ENCODE peak calls at places on chromosomes 2 and 18, in six cellular contexts. P is cardiac muscle cell; O is GM23248; D is endothelial cell of umbilical vein; Y is CD8-positive, alpha-beta memory T cell; L is left lung. B is an unnamed sample.

GRCh38 chr2:95057535-95058453 is 32.3 kb downstream of the MAL start:
- DNase-seq in D (no peak), L (no peak), P (no peak), O (no peak), Y (no peak), B (no peak)

GRCh38 chr2:188089896-188090295 is 201.8 kb upstream of the GULP1 start:
- DNase-seq in L (no peak), D (peak; percentile 67), O (peak; percentile 66), P (no peak), Y (no peak), B (no peak)

GRCh38 chr2:230496891-230497290 is 80.9 kb downstream of the SP100 start:
- DNase-seq in Y (no peak), O (no peak), D (no peak), P (no peak), L (no peak), B (no peak)

GRCh38 chr2:226447896-226448295 is 351.7 kb downstream of the IRS1 start:
- DNase-seq in O (peak; percentile 52), P (no peak), D (no peak), Y (no peak), L (no peak), B (no peak)

GRCh38 chr2:75432761-75433361 is 127.9 kb downstream of the EVA1A start:
- DNase-seq in L (peak; percentile 54), P (no peak), D (no peak), Y (no peak), O (peak; percentile 58), B (no peak)

GRCh38 chr18:22697561-22697960 is 235.6 kb upstream of the RBBP8 start:
- DNase-seq in P (no peak), D (no peak), Y (no peak), O (no peak), L (no peak), B (no peak)

GRCh38 chr2:63661076-63661475 is 72.3 kb downstream of the MDH1 start:
- DNase-seq in D (peak; percentile 50), O (peak; percentile 97), P (no peak), L (no peak), Y (no peak), B (no peak)

GRCh38 chr2:135820003-135820618 is 16.9 kb downstream of the LCT start:
- DNase-seq in Y (peak; percentile 76), O (peak; percentile 63), P (no peak), L (no peak), D (no peak), B (no peak)

GRCh38 chr2:162372818-162373217 is 28.9 kb downstream of the GCA start:
- DNase-seq in D (no peak), Y (no peak), P (no peak), O (no peak), L (no peak), B (no peak)

DNA sequence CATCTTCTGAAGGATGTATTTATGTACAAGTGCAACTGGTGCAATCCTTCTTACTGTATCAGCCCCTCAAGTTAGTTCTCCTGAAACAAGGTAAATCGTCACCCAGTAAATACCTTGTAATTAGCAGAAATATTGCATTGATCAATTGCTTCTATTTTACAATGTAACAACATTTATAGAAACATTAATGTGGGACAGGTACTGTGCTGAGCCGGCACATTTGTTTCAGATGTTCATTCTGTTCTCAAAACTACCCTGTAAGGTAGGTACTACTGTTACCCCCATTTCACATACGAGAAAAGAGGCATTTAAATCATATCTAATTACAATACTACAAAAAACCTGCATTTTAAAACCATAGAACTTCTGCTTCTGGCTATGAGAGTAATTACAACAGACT is 19.5 kb downstream of the RTN4 start:
- DNase-seq in O (no peak), Y (no peak), P (no peak), D (no peak), L (no peak), B (no peak)
- H3K4me1 ChIP-seq in O (peaks cover 64% of the 10 kb centered on the region), Y (peaks cover 60% of the 10 kb centered on the region), P (peaks cover 16% of the 10 kb centered on the region), D (peaks cover 6% of the 10 kb centered on the region), L (peaks cover 8% of the 10 kb centered on the region), B (peaks cover 49% of the 10 kb centered on the region)

GRCh38 chr2:26946841-26947784 is 23.3 kb upstream of the MAPRE3 start:
- DNase-seq in D (no peak), Y (no peak), P (peak; percentile 81), L (peak; percentile 79), O (peak; percentile 35), B (no peak)
- H3K27ac ChIP-seq in D (no peak overlapping the region), Y (no peak overlapping the region), P (peak overlapping the region; percentile 34), L (no peak overlapping the region), O (no peak overlapping the region), B (no peak overlapping the region)

DNA sequence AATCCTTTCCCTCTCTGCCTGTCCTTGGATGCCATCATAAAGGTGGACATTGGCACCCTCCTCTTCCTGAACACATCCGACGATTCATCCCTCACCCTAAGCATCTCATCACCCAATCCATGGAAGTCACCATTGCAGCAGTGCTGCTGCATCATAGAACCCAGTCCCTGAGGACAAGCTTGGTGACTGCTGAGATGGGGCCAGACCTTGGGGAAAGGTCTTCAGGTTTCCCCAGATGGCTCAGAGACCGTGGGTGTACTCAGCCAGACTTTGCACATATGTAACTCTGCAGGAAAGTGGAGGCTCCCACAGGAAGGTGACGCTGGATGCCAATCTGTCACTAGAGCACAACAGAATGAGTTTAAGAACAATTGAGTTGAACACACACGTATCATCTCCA is 202.2 kb downstream of the SOX11 start:
- DNase-seq in D (no peak), P (no peak), O (no peak), L (no peak), Y (no peak), B (no peak)
- H3K9me3 ChIP-seq in D (peaks cover 6% of the 10 kb centered on the region), P (no peaks in the 10 kb centered on the region), O (no peaks in the 10 kb centered on the region), L (no peaks in the 10 kb centered on the region), Y (no peaks in the 10 kb centered on the region), B (no peaks in the 10 kb centered on the region)

DNA sequence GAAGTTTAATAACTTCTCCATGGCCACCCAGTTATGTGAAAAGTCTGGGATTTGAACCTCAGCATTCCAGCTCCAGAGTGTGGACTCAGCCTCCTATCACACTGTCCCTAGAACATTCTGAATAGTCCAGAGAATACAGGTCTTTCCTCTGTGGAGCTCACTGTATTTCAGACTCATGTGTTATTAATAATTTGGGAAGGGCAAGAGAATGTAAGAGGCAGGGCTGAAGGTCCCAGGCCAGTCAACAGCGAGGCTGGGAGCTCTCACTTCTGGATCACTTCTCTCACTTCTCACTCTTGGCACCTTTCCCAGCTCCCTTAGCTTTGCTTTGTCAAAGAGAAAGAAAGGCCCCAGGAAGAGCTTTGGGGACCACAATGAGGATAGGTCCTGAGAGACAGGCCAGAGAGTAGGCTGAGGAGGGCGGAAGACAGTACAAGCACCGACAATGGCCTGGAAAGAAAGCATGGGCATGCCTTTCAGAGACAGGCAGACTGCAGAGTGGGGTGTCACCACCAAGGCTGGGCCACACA is 11.1 kb downstream of the EFR3B start:
- DNase-seq in Y (no peak), L (no peak), O (no peak), D (no peak), P (peak; percentile 27), B (no peak)
- H3K4me1 ChIP-seq in Y (no peaks in the 10 kb centered on the region), L (no peaks in the 10 kb centered on the region), O (no peaks in the 10 kb centered on the region), D (no peaks in the 10 kb centered on the region), P (peaks cover 9% of the 10 kb centered on the region), B (no peaks in the 10 kb centered on the region)

DNA sequence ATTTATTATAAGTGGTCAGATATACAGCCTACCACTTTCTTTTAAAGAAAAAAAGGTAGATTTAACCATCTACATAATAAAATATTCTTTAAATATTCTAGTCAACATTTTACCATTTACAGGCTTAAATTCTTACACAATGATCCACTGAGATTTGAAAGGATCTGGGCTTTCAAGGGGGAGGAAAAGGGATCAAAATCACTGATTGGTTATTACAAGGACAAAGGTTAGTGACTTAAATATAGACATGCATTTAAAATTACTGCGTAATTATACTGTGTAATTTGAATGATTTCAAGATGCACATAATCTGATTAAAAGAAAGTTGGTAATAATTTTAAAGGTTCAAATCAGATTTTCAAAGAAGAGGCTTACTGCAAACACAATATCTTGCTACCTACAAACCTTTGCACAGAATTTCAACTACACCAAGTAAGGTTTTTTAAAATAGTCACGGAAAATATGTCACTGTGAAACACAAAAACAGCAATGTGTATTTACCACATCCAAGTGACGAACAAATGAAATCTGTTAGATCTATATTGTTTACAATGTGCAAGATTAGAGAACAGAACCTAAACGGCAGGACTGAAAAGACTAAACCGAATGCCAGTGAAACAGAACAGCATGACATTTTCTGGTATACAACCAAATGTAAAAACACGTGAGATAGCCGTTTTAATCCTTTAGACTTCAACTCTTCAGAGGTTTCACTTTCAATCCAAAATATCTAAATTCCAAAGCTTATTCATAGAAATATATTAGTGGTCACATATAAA is 40.8 kb downstream of the RTN4 start:
- DNase-seq in P (no peak), L (no peak), O (peak; percentile 39), Y (no peak), D (no peak), B (no peak)
- H3K27ac ChIP-seq in P (no peak overlapping the region), L (peak overlapping the region; percentile 76), O (peak overlapping the region; percentile 61), Y (peak overlapping the region; percentile 5), D (no peak overlapping the region), B (peak overlapping the region; percentile 40)

GRCh38 chr18:78780719-78781600 is 198.7 kb upstream of the SALL3 start:
- DNase-seq in D (no peak), L (no peak), P (no peak), O (no peak), Y (no peak), B (no peak)

GRCh38 chr18:78781601-78781960 is 198.0 kb upstream of the SALL3 start:
- DNase-seq in O (no peak), Y (no peak), L (no peak), P (no peak), D (no peak), B (no peak)

GRCh38 chr18:78784861-78785260 is 194.8 kb upstream of the SALL3 start:
- DNase-seq in D (no peak), L (no peak), P (no peak), Y (no peak), O (no peak), B (no peak)

GRCh38 chr18:78783564-78783960 is 196.1 kb upstream of the SALL3 start:
- DNase-seq in O (no peak), Y (no peak), L (no peak), P (no peak), D (no peak), B (no peak)

GRCh38 chr18:78782951-78783563 is 196.6 kb upstream of the SALL3 start:
- DNase-seq in P (no peak), D (no peak), Y (no peak), O (no peak), L (no peak), B (no peak)
- H3K9me3 ChIP-seq in P (no peaks in the 10 kb centered on the region), D (peaks cover 5% of the 10 kb centered on the region), Y (no peaks in the 10 kb centered on the region), O (no peaks in the 10 kb centered on the region), L (no peaks in the 10 kb centered on the region), B (no peaks in the 10 kb centered on the region)

GRCh38 chr2:218223046-218223445 is 6.1 kb downstream of the ARPC2 start:
- DNase-seq in Y (no peak), L (no peak), D (peak; percentile 55), P (no peak), O (peak; percentile 32), B (peak; percentile 27)
- H3K4me1 ChIP-seq in Y (peaks cover 71% of the 10 kb centered on the region), L (peaks cover 45% of the 10 kb centered on the region), D (peaks cover 56% of the 10 kb centered on the region), P (peaks cover 25% of the 10 kb centered on the region), O (peaks cover 68% of the 10 kb centered on the region), B (peaks cover 79% of the 10 kb centered on the region)

GRCh38 chr18:54109131-54109683 is 115.3 kb downstream of the MBD2 start:
- DNase-seq in Y (no peak), D (no peak), O (peak; percentile 69), P (no peak), L (no peak), B (no peak)
- H3K27ac ChIP-seq in Y (no peak overlapping the region), D (no peak overlapping the region), O (no peak overlapping the region), P (no peak overlapping the region), L (no peak overlapping the region), B (no peak overlapping the region)

DNA sequence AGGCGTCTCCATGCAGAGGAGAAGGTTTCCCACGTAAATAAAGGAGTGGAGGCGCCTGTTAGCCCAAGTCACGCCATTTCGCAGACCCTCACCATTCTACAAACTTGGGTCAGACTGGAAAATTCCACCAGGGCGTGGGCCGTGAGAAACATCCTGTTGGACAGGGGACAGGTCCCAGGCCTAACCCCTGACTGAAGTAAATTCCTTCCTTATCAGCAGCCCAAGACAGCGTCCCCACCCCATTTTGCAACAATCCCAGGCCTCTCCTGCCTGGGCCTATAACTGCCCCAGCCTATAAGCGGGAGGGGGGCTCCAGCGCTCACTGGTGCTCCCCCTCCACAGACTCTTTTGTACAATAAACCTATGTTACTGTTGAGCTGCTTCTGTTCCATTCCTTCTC is 57.3 kb upstream of the CBLN2 start:
- DNase-seq in O (no peak), L (no peak), Y (no peak), D (no peak), P (peak; percentile 21), B (no peak)
- H3K9me3 ChIP-seq in O (no peaks in the 10 kb centered on the region), L (peaks cover 7% of the 10 kb centered on the region), Y (no peaks in the 10 kb centered on the region), D (peaks cover 2% of the 10 kb centered on the region), P (no peaks in the 10 kb centered on the region), B (no peaks in the 10 kb centered on the region)